ENCODE peak calls at places on chromosome 2, in four cellular contexts. S is cardiac muscle cell, Q is pancreas, T is AG09319. E is an unnamed sample.

GRCh38 chr2:69118609-69119008 is 105.6 kb downstream of the ANTXR1 start:
- DNase-seq in S (no peak), Q (no peak), T (peak; percentile 39), E (no peak)

GRCh38 chr2:30990736-30991135 is 147.5 kb downstream of the GALNT14 start:
- DNase-seq in Q (no peak), S (no peak), T (no peak), E (no peak)

GRCh38 chr2:144941743-144942488 is 422.0 kb upstream of the ZEB2 start:
- DNase-seq in T (no peak), S (no peak), Q (no peak), E (no peak)

GRCh38 chr2:74540291-74540690 is 10.6 kb downstream of the HTRA2 start:
- DNase-seq in T (no peak), S (no peak), Q (no peak), E (no peak)

GRCh38 chr2:31945572-31945935 is 65.3 kb downstream of the MEMO1 start:
- DNase-seq in S (no peak), T (no peak), Q (no peak), E (no peak)

GRCh38 chr2:176830362-176830761 is 382.2 kb upstream of the HNRNPA3 start:
- DNase-seq in Q (no peak), S (peak; percentile 13), T (no peak), E (no peak)

GRCh38 chr2:212930556-212930955 is 220.9 kb downstream of the IKZF2 start:
- DNase-seq in T (no peak), Q (no peak), S (peak; percentile 23), E (no peak)

GRCh38 chr2:202689898-202690297 is 55.1 kb downstream of the FAM117B start:
- DNase-seq in Q (no peak), S (no peak), T (no peak), E (no peak)

GRCh38 chr2:130373808-130374365 is 18.0 kb downstream of the PTPN18 start:
- DNase-seq in T (no peak), S (no peak), Q (no peak), E (no peak)

GRCh38 chr2:189409647-189410046 is 31.6 kb upstream of the WDR75 start:
- DNase-seq in S (no peak), Q (no peak), T (no peak), E (no peak)

GRCh38 chr2:58131191-58132011 is 84.8 kb downstream of the VRK2 start:
- DNase-seq in Q (no peak), T (no peak), S (peak; percentile 32), E (no peak)
- TF ChIP-seq CTCF in Q (no peak), T (peak; percentile 28), S (peak; percentile 29), E (no peak)

DNA sequence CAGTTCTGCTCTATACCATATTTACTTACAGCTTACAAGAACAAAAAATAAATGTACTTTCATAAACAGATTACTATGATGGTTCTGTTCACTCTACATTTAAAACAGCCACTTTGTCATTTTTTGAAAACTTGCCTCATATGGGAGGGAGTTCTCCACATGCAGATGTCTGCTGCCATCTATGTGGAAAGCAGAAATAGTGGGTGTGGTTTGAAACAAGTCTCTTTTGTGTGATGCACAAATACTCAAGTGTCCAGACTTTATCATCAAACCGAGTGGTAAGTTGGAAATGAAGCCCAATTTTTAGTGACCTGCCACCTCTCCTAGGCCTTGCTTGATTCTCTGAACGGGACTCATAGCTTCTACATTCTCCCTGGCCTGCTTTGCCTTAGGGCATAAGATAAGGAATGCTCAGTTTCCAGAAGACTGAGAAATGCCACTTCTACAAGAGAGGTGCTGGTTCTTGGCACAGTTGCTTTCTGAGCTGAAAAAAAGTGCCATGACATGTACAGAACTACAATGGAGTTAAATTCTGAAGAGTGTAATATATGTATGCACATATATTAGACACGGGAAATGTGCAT is 221.1 kb downstream of the SLC8A1 start:
- DNase-seq in S (no peak), Q (no peak), T (no peak), E (no peak)
- TF ChIP-seq CTCF in S (no peak), Q (no peak), T (peak; percentile 14), E (no peak)

GRCh38 chr2:235793163-235793752 is 299.4 kb downstream of the AGAP1 start:
- DNase-seq in Q (peak; percentile 46), S (peak; percentile 86), T (no peak), E (no peak)
- TF ChIP-seq CTCF in Q (no peak), S (peak; percentile 39), T (peak; percentile 12), E (no peak)

GRCh38 chr2:240225660-240226475 is 85.4 kb upstream of the OTOS start:
- DNase-seq in T (no peak), S (no peak), Q (no peak), E (no peak)
- TF ChIP-seq CTCF in T (no peak), S (no peak), Q (no peak), E (no peak)

GRCh38 chr2:47908682-47909081 is 2.4 kb upstream of the FBXO11 start:
- DNase-seq in Q (no peak), S (no peak), T (no peak), E (no peak)

GRCh38 chr2:47904903-47905453 is 1.3 kb downstream of the FBXO11 start:
- DNase-seq in Q (no peak), T (no peak), S (no peak), E (peak; percentile 13)

GRCh38 chr2:47906261-47907096 is at the start of gene FBXO11:
- DNase-seq in Q (peak; percentile 93), S (peak; percentile 97), T (peak; percentile 99), E (peak; percentile 92)

GRCh38 chr2:47905454-47906260 is 641 bp downstream of the FBXO11 start:
- DNase-seq in S (peak; percentile 82), T (no peak), Q (peak; percentile 80), E (peak; percentile 28)

DNA sequence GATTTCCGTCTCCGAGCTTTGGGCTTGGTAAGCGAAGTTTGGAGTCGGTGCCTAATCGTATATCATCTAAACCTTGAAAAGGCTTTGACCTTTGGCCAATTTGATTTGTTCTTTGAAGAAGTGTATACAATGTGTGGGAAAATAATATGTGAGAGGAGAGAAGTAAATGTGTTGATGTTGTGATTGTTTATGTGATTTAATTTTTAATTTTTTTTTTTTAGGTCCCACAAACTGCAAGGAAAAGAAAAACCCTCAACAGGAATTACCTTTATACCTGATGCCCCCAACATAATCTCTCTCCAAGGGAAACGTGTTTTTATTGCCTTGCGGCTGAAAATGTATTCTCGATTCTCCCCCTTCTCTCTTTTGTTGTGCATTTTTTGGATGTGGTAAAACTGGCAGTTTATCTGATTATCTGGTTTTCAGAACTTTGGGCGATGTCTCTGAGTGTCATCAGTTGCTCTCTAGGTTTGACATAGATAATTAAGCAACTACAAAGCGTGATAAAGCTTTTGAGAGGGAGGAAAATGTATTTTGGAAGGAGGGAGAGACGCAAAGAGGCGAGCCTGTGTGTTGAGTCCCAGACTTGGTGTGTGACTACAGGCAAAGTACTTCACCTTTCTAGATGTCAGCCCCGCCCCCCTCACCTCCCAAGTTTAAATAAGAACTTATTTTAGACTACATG is 941 bp upstream of the FBXO11 start:
- DNase-seq in T (no peak), S (peak; percentile 27), Q (no peak), E (peak; percentile 22)
- TF ChIP-seq CTCF in T (no peak), S (no peak), Q (no peak), E (peak; percentile 29)

GRCh38 chr2:139949242-139949972 is 1169.2 kb upstream of the NXPH2 start:
- DNase-seq in T (no peak), Q (no peak), S (no peak), E (no peak)

GRCh38 chr2:139940701-139941100 is 1160.5 kb upstream of the NXPH2 start:
- DNase-seq in S (no peak), T (no peak), Q (no peak), E (no peak)

DNA sequence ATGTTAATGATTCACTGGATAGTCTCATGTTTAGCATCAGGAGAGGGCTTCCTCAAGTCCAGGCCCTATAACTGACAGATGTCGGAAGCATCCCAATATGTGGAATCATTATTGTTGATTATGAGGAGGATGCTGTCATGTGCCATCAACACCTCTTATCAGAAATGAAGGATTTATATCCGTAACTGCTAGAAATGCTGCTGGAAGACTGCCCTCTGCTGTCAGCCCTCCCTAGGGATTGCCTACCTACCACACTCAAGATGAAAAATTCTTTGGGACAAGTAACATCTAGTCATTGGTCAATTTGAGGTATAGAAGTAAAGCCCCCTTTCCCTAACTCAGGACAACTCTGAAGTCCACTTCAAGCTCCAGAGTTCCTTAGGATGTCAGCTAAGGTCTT is 1166.5 kb upstream of the NXPH2 start:
- DNase-seq in Q (no peak), S (no peak), T (no peak), E (no peak)
- TF ChIP-seq CTCF in Q (no peak), S (no peak), T (no peak), E (no peak)

GRCh38 chr2:183678908-183679307 is 554.7 kb downstream of the NUP35 start:
- DNase-seq in T (no peak), S (no peak), Q (no peak), E (no peak)
- TF ChIP-seq CTCF in T (no peak), S (no peak), Q (no peak), E (no peak)

GRCh38 chr2:143209570-143210445 is 80.6 kb downstream of the ARHGAP15 start:
- DNase-seq in T (no peak), S (no peak), Q (no peak), E (no peak)

GRCh38 chr2:143210446-143210819 is 81.2 kb downstream of the ARHGAP15 start:
- DNase-seq in Q (no peak), T (no peak), S (no peak), E (no peak)

DNA sequence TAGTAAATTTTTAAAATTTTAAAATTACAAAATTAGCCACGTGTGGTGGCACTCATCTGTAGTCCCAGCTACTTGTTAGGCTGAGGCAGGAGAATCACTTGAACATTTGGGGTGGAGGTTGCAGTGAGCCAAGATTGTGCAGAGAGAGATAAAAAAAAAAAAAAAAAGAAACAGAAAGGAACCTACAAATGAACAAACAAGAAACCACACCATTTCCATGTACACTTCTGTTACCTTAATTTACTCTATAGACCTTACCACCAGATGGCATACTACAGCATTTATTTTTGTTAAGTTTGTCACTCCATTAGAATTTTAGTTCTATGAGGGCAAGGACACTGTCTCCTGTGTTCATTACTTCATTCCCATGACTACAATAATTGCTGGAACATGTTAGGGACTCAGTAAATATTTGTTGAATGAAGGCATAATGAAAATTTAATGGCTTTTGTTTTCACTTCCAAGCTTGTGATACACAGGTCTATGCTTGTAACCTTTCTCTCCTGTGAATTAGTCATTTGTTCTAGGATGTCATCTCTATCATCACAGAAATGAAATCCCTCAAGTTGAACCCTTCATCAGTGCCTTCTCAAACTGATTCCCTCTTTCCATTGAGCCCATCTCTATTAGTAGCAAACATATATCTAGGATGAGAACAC is 76.0 kb downstream of the ARHGAP15 start:
- DNase-seq in T (no peak), S (no peak), Q (no peak), E (no peak)
- TF ChIP-seq CTCF in T (peak; percentile 28), S (peak; percentile 23), Q (no peak), E (peak; percentile 56)

DNA sequence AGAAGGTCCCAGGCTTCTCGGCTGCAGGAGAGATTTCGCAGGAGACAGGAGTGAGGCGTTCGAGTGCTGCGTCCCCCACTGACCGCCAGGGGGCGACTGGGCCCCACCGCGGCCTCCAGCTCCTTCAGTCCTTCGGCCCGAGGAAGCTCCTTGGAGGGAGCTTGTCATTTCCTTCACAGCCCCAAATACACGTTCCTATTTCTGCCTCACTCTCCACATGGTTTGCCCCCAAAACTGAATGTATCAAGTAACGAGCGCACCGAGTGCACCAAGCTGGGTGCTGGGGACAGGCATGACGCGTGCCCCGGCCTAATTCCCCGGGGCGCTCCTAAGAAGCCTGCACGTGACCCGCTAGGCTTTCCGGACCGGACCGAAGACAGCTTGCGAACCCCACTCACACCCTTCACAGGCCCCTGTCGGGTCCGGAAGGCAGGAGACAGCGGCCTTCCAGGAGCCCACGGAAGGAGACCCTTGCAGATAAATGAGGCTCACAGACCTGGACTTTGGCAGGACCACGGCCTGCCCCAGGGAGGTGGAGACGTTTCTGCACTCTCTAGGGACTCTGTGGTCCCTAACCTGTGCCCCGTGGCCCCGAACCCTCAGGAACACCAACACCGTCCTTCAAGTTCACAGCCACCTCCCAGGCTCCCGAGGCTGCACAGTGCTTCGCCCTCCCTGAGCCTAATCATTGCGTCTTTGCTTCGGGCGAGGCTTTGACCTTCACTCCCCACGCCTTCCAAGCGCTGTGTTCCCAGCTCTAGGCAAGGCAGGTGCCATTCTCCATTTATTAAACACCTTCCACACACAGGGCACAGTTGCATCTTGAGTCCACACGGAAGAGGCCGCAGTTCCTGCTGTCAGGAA is 13.0 kb upstream of the FAHD2A start:
- DNase-seq in S (peak; percentile 59), Q (peak; percentile 85), T (no peak), E (no peak)
- TF ChIP-seq CTCF in S (peak; percentile 98), Q (peak; percentile 91), T (peak; percentile 98), E (peak; percentile 45)